ENCODE peak calls at places on chromosome 21, in five cellular contexts. K, J, G, Z and C are unnamed samples.

GRCh38 chr21:40335689-40336088 is 468.5 kb downstream of the PCP4 start:
- DNase-seq in K (no peak), J (no peak), G (no peak), Z (no peak), C (no peak)

GRCh38 chr21:35016517-35017188 is 32.4 kb downstream of the RUNX1 start:
- DNase-seq in K (no peak), J (no peak), G (no peak), Z (no peak), C (no peak)

GRCh38 chr21:32698971-32699693 is 28.7 kb downstream of the SYNJ1 start:
- DNase-seq in K (no peak), J (no peak), G (no peak), Z (no peak), C (no peak)

GRCh38 chr21:46442938-46443337 is 15.8 kb upstream of the DIP2A start:
- DNase-seq in K (no peak), J (no peak), G (no peak), Z (no peak), C (no peak)

GRCh38 chr21:37367758-37368535 is 1.4 kb downstream of the DYRK1A start:
- DNase-seq in K (peak; percentile 37), J (peak; percentile 85), G (peak; percentile 30), Z (peak; percentile 48), C (no peak)

GRCh38 chr21:42731264-42732032 is 78.0 kb downstream of the PDE9A start:
- DNase-seq in K (no peak), J (no peak), G (no peak), Z (peak; percentile 58), C (no peak)

GRCh38 chr21:28078126-28078525 is 914.6 kb downstream of the LTN1 start:
- DNase-seq in K (no peak), J (no peak), G (no peak), Z (no peak), C (no peak)

GRCh38 chr21:23977971-23978370 is 1629.3 kb downstream of the MRPL39 start:
- DNase-seq in K (peak; percentile 47), J (no peak), G (no peak), Z (no peak), C (no peak)

GRCh38 chr21:45954921-45955320 is 26.6 kb upstream of the COL6A1 start:
- DNase-seq in K (no peak), J (no peak), G (no peak), Z (no peak), C (no peak)

GRCh38 chr21:41876928-41877652 is 2.1 kb downstream of the PRDM15 start:
- DNase-seq in K (no peak), J (no peak), G (no peak), Z (no peak), C (no peak)

GRCh38 chr21:18970941-18971340 is 567.4 kb upstream of the TMPRSS15 start:
- DNase-seq in K (no peak), J (no peak), G (no peak), Z (no peak), C (no peak)

GRCh38 chr21:9755611-9756010 is 765.8 kb upstream of the TPTE start:
- DNase-seq in K (no peak), J (no peak), G (no peak), Z (no peak), C (no peak)

GRCh38 chr21:34345091-34345871 is 18.5 kb upstream of the KCNE2 start:
- DNase-seq in K (peak; percentile 24), J (no peak), G (no peak), Z (peak; percentile 30), C (no peak)

GRCh38 chr21:42981862-42982261 is 7.5 kb downstream of the PKNOX1 start:
- DNase-seq in K (no peak), J (no peak), G (no peak), Z (no peak), C (no peak)

GRCh38 chr21:33112151-33112550 is 42.2 kb downstream of the OLIG1 start:
- DNase-seq in K (no peak), J (no peak), G (no peak), Z (no peak), C (peak; percentile 18)

GRCh38 chr21:46092026-46092764 is 5.7 kb upstream of the COL6A2 start:
- DNase-seq in K (peak; percentile 97), J (no peak), G (no peak), Z (peak; percentile 98), C (no peak)

GRCh38 chr21:37208056-37208705 is 59.0 kb downstream of the VPS26C start:
- DNase-seq in K (peak; percentile 16), J (peak; percentile 91), G (peak; percentile 82), Z (no peak), C (no peak)

GRCh38 chr21:46264690-46265144 is 20.7 kb downstream of the MCM3AP start:
- DNase-seq in K (no peak), J (no peak), G (no peak), Z (no peak), C (no peak)

GRCh38 chr21:22575165-22575584 is 1577.0 kb downstream of the NCAM2 start:
- DNase-seq in K (no peak), J (no peak), G (no peak), Z (no peak), C (peak; percentile 8)

GRCh38 chr21:36456714-36457399 is 23.1 kb downstream of the CLDN14 start:
- DNase-seq in K (peak; percentile 18), J (peak; percentile 22), G (no peak), Z (no peak), C (no peak)

GRCh38 chr21:41626038-41626437 is 118.1 kb upstream of the TMPRSS2 start:
- DNase-seq in K (no peak), J (no peak), G (no peak), Z (no peak), C (no peak)

GRCh38 chr21:45580576-45581321 is 38.5 kb upstream of the SLC19A1 start:
- DNase-seq in K (no peak), J (no peak), G (no peak), Z (no peak), C (no peak)

GRCh38 chr21:43815107-43815742 is 25.8 kb downstream of the RRP1 start:
- DNase-seq in K (no peak), J (no peak), G (no peak), Z (no peak), C (no peak)

GRCh38 chr21:39000496-39000895 is 182.8 kb downstream of the PSMG1 start:
- DNase-seq in K (no peak), J (no peak), G (no peak), Z (peak; percentile 18), C (no peak)

GRCh38 chr21:37711294-37711844 is 204.9 kb downstream of the KCNJ6 start:
- DNase-seq in K (no peak), J (no peak), G (no peak), Z (peak; percentile 66), C (no peak)

GRCh38 chr21:44985441-44986401 is 45.9 kb downstream of the SLX9 start:
- DNase-seq in K (no peak), J (no peak), G (no peak), Z (no peak), C (no peak)

GRCh38 chr21:35333831-35334593 is 284.9 kb upstream of the RUNX1 start:
- DNase-seq in K (no peak), J (no peak), G (no peak), Z (no peak), C (no peak)

GRCh38 chr21:31630062-31630711 is 29.3 kb upstream of the SOD1 start:
- DNase-seq in K (peak; percentile 91), J (no peak), G (no peak), Z (peak; percentile 38), C (no peak)

GRCh38 chr21:32771134-32771523 is 426 bp downstream of the PAXBP1 start:
- DNase-seq in K (peak; percentile 60), J (peak; percentile 78), G (peak; percentile 56), Z (peak; percentile 70), C (peak; percentile 52)

GRCh38 chr21:15240846-15241245 is 176.0 kb upstream of the NRIP1 start:
- DNase-seq in K (no peak), J (no peak), G (no peak), Z (no peak), C (no peak)

GRCh38 chr21:42248241-42248640 is 29.3 kb downstream of the ABCG1 start:
- DNase-seq in K (no peak), J (no peak), G (no peak), Z (no peak), C (no peak)

GRCh38 chr21:31447477-31447876 is 103.4 kb upstream of the TIAM1 start:
- DNase-seq in K (peak; percentile 20), J (no peak), G (no peak), Z (peak; percentile 28), C (no peak)

GRCh38 chr21:9772348-9772672 is 749.1 kb upstream of the TPTE start:
- DNase-seq in K (no peak), J (no peak), G (no peak), Z (no peak), C (no peak)

GRCh38 chr21:25881524-25882376 is 147.0 kb downstream of the GABPA start:
- DNase-seq in K (peak; percentile 67), J (peak; percentile 76), G (no peak), Z (peak; percentile 66), C (peak; percentile 7)

GRCh38 chr21:21807598-21807903 is 809.3 kb downstream of the NCAM2 start:
- DNase-seq in K (peak; percentile 1), J (no peak), G (no peak), Z (no peak), C (no peak)

GRCh38 chr21:39037807-39038405 is 145.3 kb downstream of the PSMG1 start:
- DNase-seq in K (no peak), J (no peak), G (no peak), Z (peak; percentile 24), C (no peak)